ENCODE peak calls at places on chromosomes 12 and 14, in six cellular contexts. G, A, Y, Z, K and O are unnamed samples.
A peak's percentile ranks its signal among the peaks of the same experiment; 100 is the strongest.

GRCh38 chr14:91216731-91217226 is 27.7 kb downstream of the GPR68 start:
- DNase-seq in Y (no peak), Z (no peak), A (no peak), G (no peak), K (no peak), O (no peak)

GRCh38 chr14:100670017-100670974 is 56.4 kb upstream of the DLK1 start:
- DNase-seq in Y (no peak), G (no peak), A (no peak), Z (no peak), K (no peak), O (no peak)

GRCh38 chr14:51006781-51007211 is 62.5 kb upstream of the PYGL start:
- DNase-seq in G (peak; percentile 90), Y (no peak), K (no peak), A (no peak), Z (no peak), O (peak; percentile 74)

GRCh38 chr12:41932470-41932991 is 212.1 kb downstream of the GXYLT1 start:
- DNase-seq in G (peak; percentile 47), K (no peak), Y (no peak), A (no peak), Z (peak; percentile 60), O (no peak)

GRCh38 chr12:93148412-93148811 is 219.3 kb upstream of the EEA1 start:
- DNase-seq in A (no peak), G (no peak), Z (no peak), Y (no peak), K (no peak), O (no peak)

GRCh38 chr12:102365365-102365764 is 115.0 kb downstream of the IGF1 start:
- DNase-seq in G (no peak), Y (no peak), K (no peak), A (no peak), Z (no peak), O (no peak)

GRCh38 chr12:68497702-68498101 is 113.0 kb upstream of the RAP1B start:
- DNase-seq in A (no peak), Z (no peak), Y (no peak), K (no peak), G (peak; percentile 93), O (peak; percentile 98)

GRCh38 chr12:10241276-10241675 is 28.6 kb downstream of the GABARAPL1 start:
- DNase-seq in Z (no peak), K (no peak), A (no peak), G (no peak), Y (no peak), O (no peak)

GRCh38 chr12:124446364-124446763 is 121.0 kb downstream of the NCOR2 start:
- DNase-seq in K (no peak), G (no peak), A (no peak), Y (no peak), Z (no peak), O (no peak)

GRCh38 chr14:77059276-77059934 is 30.9 kb upstream of the IRF2BPL start:
- DNase-seq in K (no peak), G (peak; percentile 97), A (no peak), Y (no peak), Z (peak; percentile 34), O (peak; percentile 80)

GRCh38 chr14:94654071-94654974 is 42.1 kb downstream of the SERPINA3 start:
- DNase-seq in A (no peak), G (no peak), Y (no peak), Z (no peak), K (no peak), O (no peak)

GRCh38 chr12:47818007-47818376 is 1.7 kb downstream of the HDAC7 start:
- DNase-seq in Z (no peak), Y (no peak), A (no peak), G (no peak), K (no peak), O (no peak)

GRCh38 chr14:99908653-99909250 is 115.5 kb downstream of the EML1 start:
- DNase-seq in K (no peak), A (no peak), Z (no peak), Y (no peak), G (no peak), O (no peak)

GRCh38 chr12:6539276-6540134 is 5.2 kb downstream of the GAPDH start:
- DNase-seq in A (no peak), Z (peak; percentile 41), G (peak; percentile 43), Y (no peak), K (no peak), O (no peak)

GRCh38 chr14:96092936-96093335 is 53.8 kb downstream of the C14orf132 start:
- DNase-seq in A (no peak), Y (no peak), K (no peak), G (peak; percentile 54), Z (no peak), O (no peak)

GRCh38 chr12:68976304-68976915 is 43.4 kb upstream of the CPM start:
- DNase-seq in G (no peak), K (no peak), Y (no peak), A (no peak), Z (no peak), O (no peak)

GRCh38 chr12:82963961-82964360 is 277.3 kb downstream of the TMTC2 start:
- DNase-seq in G (no peak), K (no peak), Y (no peak), Z (peak; percentile 44), A (no peak), O (no peak)

GRCh38 chr14:59678352-59678751 is 101.7 kb upstream of the CCDC175 start:
- DNase-seq in Y (no peak), K (no peak), G (no peak), A (no peak), Z (no peak), O (no peak)